ENCODE peak calls at places on chromosomes 3 and 15, in eight cellular contexts. I is mammary epithelial cell, U is type B pancreatic cell, W is cardiac fibroblast, B is WTC11, J is AML-193, L is HS-5, R is Caki2. Z is an unnamed sample.

GRCh38 chr3:191244242-191244867 is 45.3 kb downstream of the OSTN start:
- DNase-seq in I (no peak), U (no peak), W (peak; percentile 51), B (no peak), J (peak; percentile 33), L (no peak), R (no peak), Z (no peak)

GRCh38 chr15:62719316-62719715 is 323.2 kb upstream of the TPM1 start:
- DNase-seq in I (peak; percentile 12), U (no peak), W (no peak), B (no peak), J (no peak), L (peak; percentile 49), R (no peak), Z (peak; percentile 26)

GRCh38 chr15:43912991-43913927 is 86.5 kb downstream of the WDR76 start:
- DNase-seq in I (peak; percentile 93), U (no peak), W (peak; percentile 97), B (no peak), J (no peak), L (peak; percentile 96), R (peak; percentile 95), Z (peak; percentile 84)

GRCh38 chr3:58175429-58176184 is 35.2 kb downstream of the DNASE1L3 start:
- DNase-seq in I (no peak), U (no peak), W (peak; percentile 71), B (no peak), J (no peak), L (no peak), R (no peak), Z (no peak)

GRCh38 chr3:9036327-9037112 is 73.2 kb upstream of the RAD18 start:
- DNase-seq in I (no peak), U (no peak), W (peak; percentile 85), B (no peak), J (no peak), L (no peak), R (no peak), Z (no peak)

GRCh38 chr3:174949523-174949922 is 90.4 kb downstream of the NAALADL2 start:
- DNase-seq in I (peak; percentile 70), U (no peak), W (peak; percentile 95), B (no peak), J (no peak), L (no peak), R (peak; percentile 92), Z (peak; percentile 11)

GRCh38 chr15:39362832-39363561 is 217.9 kb upstream of the THBS1 start:
- DNase-seq in I (no peak), U (no peak), W (peak; percentile 87), B (no peak), J (no peak), L (peak; percentile 50), R (no peak), Z (peak; percentile 58)

GRCh38 chr15:62886431-62887071 is 156.0 kb upstream of the TPM1 start:
- DNase-seq in I (peak; percentile 42), U (no peak), W (no peak), B (peak; percentile 61), J (no peak), L (no peak), R (no peak), Z (no peak)

GRCh38 chr3:124695369-124695768 is 34.9 kb upstream of the UMPS start:
- DNase-seq in I (no peak), U (no peak), W (no peak), B (no peak), J (no peak), L (no peak), R (no peak), Z (no peak)

GRCh38 chr3:10430805-10431204 is 74.6 kb downstream of the ATP2B2 start:
- DNase-seq in I (no peak), U (no peak), W (no peak), B (no peak), J (no peak), L (no peak), R (no peak), Z (no peak)

GRCh38 chr3:69329897-69330296 is 56.0 kb downstream of the FRMD4B start:
- DNase-seq in I (no peak), U (no peak), W (no peak), B (no peak), J (no peak), L (peak; percentile 52), R (no peak), Z (peak; percentile 70)

GRCh38 chr3:102736961-102737304 is 302.1 kb downstream of the ZPLD1 start:
- DNase-seq in I (no peak), U (no peak), W (no peak), B (no peak), J (no peak), L (no peak), R (no peak), Z (no peak)

GRCh38 chr15:98442379-98442833 is 205.9 kb upstream of the IGF1R start:
- DNase-seq in I (peak; percentile 86), U (no peak), W (peak; percentile 78), B (peak; percentile 72), J (peak; percentile 49), L (peak; percentile 40), R (peak; percentile 78), Z (peak; percentile 74)

GRCh38 chr3:112781611-112782010 is 65.1 kb downstream of the CD200R1L start:
- DNase-seq in I (peak; percentile 33), U (no peak), W (no peak), B (no peak), J (no peak), L (no peak), R (no peak), Z (no peak)

GRCh38 chr15:72169236-72169920 is 28.2 kb downstream of the GRAMD2A start:
- DNase-seq in I (no peak), U (no peak), W (no peak), B (no peak), J (no peak), L (no peak), R (no peak), Z (no peak)

GRCh38 chr15:95326689-95327525 is 1003.6 kb upstream of the NR2F2 start:
- DNase-seq in I (no peak), U (peak; percentile 66), W (no peak), B (peak; percentile 58), J (no peak), L (no peak), R (no peak), Z (no peak)

GRCh38 chr15:67690936-67691335 is 134.4 kb upstream of the SKOR1 start:
- DNase-seq in I (peak; percentile 67), U (no peak), W (peak; percentile 50), B (no peak), J (no peak), L (no peak), R (peak; percentile 26), Z (peak; percentile 4)

GRCh38 chr3:73848173-73848751 is 223.5 kb upstream of the PDZRN3 start:
- DNase-seq in I (peak; percentile 13), U (no peak), W (peak; percentile 63), B (no peak), J (peak; percentile 15), L (no peak), R (no peak), Z (peak; percentile 14)

GRCh38 chr15:58330836-58331561 is 100.8 kb upstream of the LIPC start:
- DNase-seq in I (no peak), U (no peak), W (no peak), B (no peak), J (no peak), L (no peak), R (no peak), Z (no peak)

GRCh38 chr3:126913524-126913923 is 69.4 kb upstream of the PLXNA1 start:
- DNase-seq in I (peak; percentile 53), U (no peak), W (no peak), B (no peak), J (no peak), L (no peak), R (peak; percentile 37), Z (no peak)

GRCh38 chr3:119338749-119339148 is 44.6 kb downstream of the ARHGAP31 start:
- DNase-seq in I (no peak), U (no peak), W (no peak), B (no peak), J (no peak), L (no peak), R (no peak), Z (no peak)

GRCh38 chr3:184737641-184738518 is 26.0 kb upstream of the MAGEF1 start:
- DNase-seq in I (peak; percentile 97), U (no peak), W (peak; percentile 87), B (no peak), J (no peak), L (peak; percentile 30), R (no peak), Z (peak; percentile 71)

GRCh38 chr3:145780301-145780700 is 380.7 kb downstream of the PLOD2 start:
- DNase-seq in I (no peak), U (no peak), W (no peak), B (no peak), J (no peak), L (no peak), R (no peak), Z (no peak)